ENCODE peak calls at places on chromosomes 16 and 17, in nine cellular contexts. N is AG08396; J is endothelial cell; G is activated CD4-positive, CD25-positive, alpha-beta regulatory T cell; H is DMS153; M is psoas muscle; T is EL; Y is stimulated activated CD4-positive, alpha-beta T cell treated with anti-CD3 and anti-CD28 coated beads, Interleukin-1b, Interleukin-23, amount 100 ng/mL, for 24 hours; Q is cardiac muscle cell. P is an unnamed sample.

GRCh38 chr17:327296-327695 is 25.3 kb downstream of the RPH3AL start:
- DNase-seq in N (no peak), T (no peak), Y (no peak), H (no peak), Q (no peak), J (no peak), G (no peak), M (peak), P (no peak)

GRCh38 chr17:3917391-3917931 is 1.2 kb upstream of the P2RX1 start:
- DNase-seq in G (no peak), Q (peak), J (no peak), Y (no peak), N (peak), H (no peak), M (no peak), T (peak), P (no peak)

GRCh38 chr16:84086996-84087395 is 29.7 kb downstream of the MBTPS1 start:
- DNase-seq in Y (no peak), G (no peak), J (no peak), Q (no peak), T (no peak), H (no peak), N (no peak), M (no peak), P (no peak)

GRCh38 chr17:82807101-82807500 is 32.7 kb downstream of the ZNF750 start:
- DNase-seq in N (no peak), Q (no peak), J (no peak), G (no peak), Y (no peak), H (no peak), T (no peak), M (no peak), P (no peak)

GRCh38 chr17:57114085-57114673 is 29.1 kb downstream of the AKAP1 start:
- DNase-seq in J (peak), Y (peak), T (peak), H (no peak), G (peak), Q (peak), N (peak), M (peak), P (no peak)

GRCh38 chr16:21663889-21664647 is at the start of gene OTOA:
- DNase-seq in H (no peak), G (no peak), Q (peak), J (peak), T (no peak), N (peak), M (no peak), Y (no peak), P (no peak)

GRCh38 chr17:82407255-82407654 is 10.9 kb upstream of the HEXD start:
- DNase-seq in Q (no peak), G (no peak), J (no peak), M (peak), H (no peak), Y (no peak), N (no peak), T (no peak), P (no peak)

GRCh38 chr17:79808763-79809529 is 12.1 kb upstream of the CBX8 start:
- DNase-seq in J (no peak), G (no peak), H (peak), M (no peak), Y (no peak), N (no peak), T (peak), Q (no peak), P (no peak)

GRCh38 chr17:1643293-1643998 is 2.1 kb downstream of the SCARF1 start:
- DNase-seq in Q (peak), H (no peak), J (peak), M (peak), G (peak), Y (no peak), N (peak), T (peak), P (no peak)

GRCh38 chr17:32261521-32261792 is 4.2 kb upstream of the RHBDL3 start:
- DNase-seq in J (no peak), N (no peak), Q (no peak), T (peak), H (no peak), G (no peak), M (no peak), Y (no peak), P (no peak)

GRCh38 chr17:76529224-76529642 is 8.3 kb downstream of the CYGB start:
- DNase-seq in M (peak), G (no peak), H (peak), Y (no peak), N (peak), J (no peak), T (peak), Q (no peak), P (peak)

GRCh38 chr16:85825326-85825725 is 25.8 kb downstream of the COX4I1 start:
- DNase-seq in Q (no peak), M (no peak), G (no peak), T (no peak), H (no peak), J (no peak), Y (no peak), N (no peak), P (no peak)

GRCh38 chr16:19700319-19700781 is 17.7 kb downstream of the KNOP1 start:
- DNase-seq in T (peak), M (no peak), G (no peak), N (peak), J (no peak), H (peak), Y (no peak), Q (no peak), P (no peak)

GRCh38 chr17:72883351-72883750 is 209.1 kb downstream of the SLC39A11 start:
- DNase-seq in Y (no peak), N (no peak), T (no peak), M (no peak), Q (no peak), G (no peak), H (no peak), J (no peak), P (no peak)

GRCh38 chr17:62652251-62653001 is 25.0 kb downstream of the MRC2 start:
- DNase-seq in G (no peak), Y (no peak), T (peak), N (peak), J (peak), Q (peak), H (peak), M (peak), P (no peak)

GRCh38 chr17:82338858-82339633 is 5.5 kb upstream of the SECTM1 start:
- DNase-seq in M (peak), G (no peak), H (no peak), Q (no peak), J (no peak), T (peak), Y (no peak), N (peak), P (no peak)

GRCh38 chr16:48479955-48480354 is 94.7 kb upstream of the SIAH1 start:
- DNase-seq in Q (no peak), T (no peak), Y (no peak), N (no peak), H (no peak), M (no peak), G (no peak), J (no peak), P (no peak)

GRCh38 chr16:12500771-12501170 is 302.9 kb downstream of the CPPED1 start:
- DNase-seq in T (no peak), H (peak), M (no peak), Y (no peak), N (no peak), G (no peak), J (no peak), Q (no peak), P (no peak)

P was measured in hippocampal formation.